ENCODE peak calls at places on chromosomes 1 and 21, in seven cellular contexts. X is AG09319; L is AG08396; B is MCF 10A; E is body of pancreas; F is upper lobe of right lung; I is activated CD8-positive, alpha-beta memory T cell treated with anti-CD3 and anti-CD28 coated beads, Interleukin-2, amount 50 U/mL, for 4 hours. H is an unnamed sample.

GRCh38 chr1:158527190-158527815 is 26.9 kb downstream of the OR6Y1 start:
- DNase-seq in F (no peak), I (no peak), L (no peak), E (no peak), B (peak), X (no peak), H (peak)

GRCh38 chr1:64514197-64514765 is 44.4 kb downstream of the CACHD1 start:
- DNase-seq in B (no peak), L (peak), I (no peak), E (no peak), F (no peak), X (no peak), H (peak)

GRCh38 chr1:94920061-94920460 is 6.8 kb downstream of the CNN3 start:
- DNase-seq in F (no peak), B (no peak), L (no peak), I (no peak), E (no peak), X (no peak), H (peak)

GRCh38 chr21:14531927-14532326 is 14.2 kb downstream of the SAMSN1 start:
- DNase-seq in E (no peak), B (no peak), I (no peak), F (no peak), X (no peak), L (no peak), H (no peak)

GRCh38 chr1:235073331-235073967 is 55.2 kb downstream of the TOMM20 start:
- DNase-seq in I (no peak), F (peak), E (peak), L (no peak), X (no peak), B (peak), H (peak)

GRCh38 chr1:40105028-40105427 is 8.0 kb upstream of the PPT1 start:
- DNase-seq in F (no peak), B (no peak), E (no peak), I (no peak), L (no peak), X (no peak), H (no peak)

GRCh38 chr1:48039088-48040049 is 42.2 kb upstream of the TRABD2B start:
- DNase-seq in E (no peak), X (no peak), F (no peak), B (peak), I (no peak), L (no peak), H (no peak)

GRCh38 chr1:159012495-159012894 is 2.8 kb downstream of the IFI16 start:
- DNase-seq in X (no peak), F (no peak), E (no peak), B (peak), I (peak), L (no peak), H (peak)

GRCh38 chr21:23017989-23018388 is 2019.8 kb downstream of the NCAM2 start:
- DNase-seq in B (no peak), I (no peak), F (no peak), E (no peak), L (no peak), X (no peak), H (no peak)

GRCh38 chr1:172561252-172561651 is 28.3 kb downstream of the SUCO start:
- DNase-seq in I (no peak), F (no peak), B (no peak), X (no peak), E (no peak), L (peak), H (peak)

GRCh38 chr1:171858701-171859100 is 17.4 kb downstream of the DNM3 start:
- DNase-seq in B (no peak), F (no peak), X (no peak), L (no peak), E (no peak), I (no peak), H (no peak)

GRCh38 chr1:36856126-36856525 is 178.2 kb downstream of the GRIK3 start:
- DNase-seq in F (no peak), L (no peak), X (no peak), B (no peak), I (no peak), E (no peak), H (no peak)

GRCh38 chr1:47617381-47618221 is 179.8 kb downstream of the FOXD2 start:
- DNase-seq in I (no peak), L (no peak), F (no peak), X (no peak), E (no peak), B (no peak), H (no peak)

GRCh38 chr1:92705456-92705855 is 79.5 kb downstream of the EVI5 start:
- DNase-seq in B (no peak), X (no peak), E (no peak), I (no peak), F (no peak), L (no peak), H (no peak)

GRCh38 chr1:226738421-226738994 is 574 bp downstream of the ITPKB start:
- DNase-seq in X (no peak), L (peak), B (peak), E (peak), F (peak), I (peak), H (peak)

GRCh38 chr1:179702923-179703322 is 40.2 kb upstream of the FAM163A start:
- DNase-seq in F (no peak), X (no peak), E (no peak), L (no peak), B (no peak), I (no peak), H (no peak)

GRCh38 chr1:217443845-217444244 is 187.0 kb downstream of the GPATCH2 start:
- DNase-seq in X (no peak), F (no peak), I (no peak), E (no peak), L (no peak), B (no peak), H (no peak)

GRCh38 chr1:2803086-2803930 is 1.8 kb upstream of the TTC34 start:
- DNase-seq in X (no peak), L (no peak), E (no peak), B (no peak), F (peak), I (no peak), H (no peak)

GRCh38 chr1:26094076-26094669 is 17.5 kb upstream of the PDIK1L start:
- DNase-seq in L (no peak), F (no peak), I (no peak), B (no peak), E (peak), X (no peak), H (peak)

H was measured in astrocyte of the hippocampus.